ENCODE peak calls at places on chromosomes 16 and 17, in five cellular contexts. F is skeletal muscle cell; Y is ecto neural progenitor cell; C is activated naive CD8-positive, alpha-beta T cell treated with anti-CD3 and anti-CD28 coated beads for 36 hours; K is activated CD4-positive, alpha-beta T cell treated with anti-CD3 and anti-CD28 coated beads, Interleukin-2, amount 10 ng/mL, durations not matched to agents 7 days and 5 days. Z is an unnamed sample.
A peak's percentile ranks its signal among the peaks of the same experiment; 100 is the strongest.

GRCh38 chr16:29029168-29029994 is 44.5 kb downstream of the LAT start:
- DNase-seq in Y (peak; percentile 54), C (peak; percentile 94), K (peak; percentile 47), F (peak; percentile 97), Z (peak; percentile 80)

GRCh38 chr17:28862497-28862896 is 7.7 kb downstream of the ERAL1 start:
- DNase-seq in F (no peak), K (no peak), Y (no peak), C (no peak), Z (no peak)

GRCh38 chr16:70778901-70779309 is 22.1 kb downstream of the VAC14 start:
- DNase-seq in Y (peak; percentile 93), F (peak; percentile 86), C (no peak), K (no peak), Z (no peak)

GRCh38 chr16:20910781-20911321 is 10.3 kb downstream of the LYRM1 start:
- DNase-seq in C (no peak), Y (no peak), F (peak; percentile 85), K (no peak), Z (no peak)

GRCh38 chr16:83842755-83843507 is 35.2 kb downstream of the HSBP1 start:
- DNase-seq in F (no peak), Y (no peak), C (no peak), K (no peak), Z (no peak)

GRCh38 chr17:50813583-50813982 is 21.8 kb upstream of the WFIKKN2 start:
- DNase-seq in Y (no peak), K (no peak), C (no peak), F (no peak), Z (no peak)

GRCh38 chr16:11377156-11377555 is 31.9 kb downstream of the RMI2 start:
- DNase-seq in C (no peak), K (no peak), Y (no peak), F (no peak), Z (no peak)

GRCh38 chr16:11494433-11494832 is 92.3 kb downstream of the LITAF start:
- DNase-seq in C (no peak), Y (peak; percentile 43), F (no peak), K (no peak), Z (no peak)

GRCh38 chr16:19348578-19349315 is 63.2 kb downstream of the CLEC19A start:
- DNase-seq in K (no peak), F (no peak), Y (peak; percentile 61), C (no peak), Z (no peak)

GRCh38 chr16:48442379-48442778 is 57.2 kb upstream of the SIAH1 start:
- DNase-seq in F (no peak), K (no peak), Y (no peak), C (no peak), Z (no peak)

GRCh38 chr16:505479-506245 is 21.9 kb upstream of the CAPN15 start:
- DNase-seq in Y (no peak), K (no peak), F (no peak), C (no peak), Z (no peak)

GRCh38 chr16:67236551-67237395 is 9.8 kb downstream of the TMEM208 start:
- DNase-seq in C (peak; percentile 86), K (peak; percentile 76), F (no peak), Y (peak; percentile 93), Z (peak; percentile 91)

GRCh38 chr16:89290887-89291286 is 73.4 kb downstream of the ZNF778 start:
- DNase-seq in F (no peak), Y (peak; percentile 65), K (no peak), C (no peak), Z (no peak)

GRCh38 chr16:16144416-16144815 is 78.9 kb downstream of the ABCC6 start:
- DNase-seq in F (no peak), K (no peak), C (no peak), Y (no peak), Z (no peak)

GRCh38 chr16:5438591-5438990 is 341.0 kb upstream of the EEF2KMT start:
- DNase-seq in F (no peak), K (no peak), C (no peak), Y (no peak), Z (no peak)

GRCh38 chr17:72387487-72387886 is 266.7 kb downstream of the SOX9 start:
- DNase-seq in F (peak; percentile 79), K (no peak), Y (no peak), C (no peak), Z (no peak)

GRCh38 chr16:16780588-16780987 is 401.6 kb downstream of the NPIPA7 start:
- DNase-seq in C (no peak), Y (no peak), K (no peak), F (no peak), Z (no peak)

GRCh38 chr16:1707193-1707790 is 1.3 kb downstream of the MAPK8IP3 start:
- DNase-seq in C (no peak), F (no peak), K (peak; percentile 26), Y (no peak), Z (no peak)

GRCh38 chr17:73586153-73586906 is 57.9 kb downstream of the SDK2 start:
- DNase-seq in Y (no peak), F (no peak), K (no peak), C (no peak), Z (no peak)

GRCh38 chr17:81998222-81998621 is 20.8 kb downstream of the ASPSCR1 start:
- DNase-seq in K (no peak), F (no peak), Y (no peak), C (no peak), Z (no peak)

GRCh38 chr17:65531508-65532431 is 29.7 kb downstream of the AXIN2 start:
- DNase-seq in Y (no peak), C (no peak), F (no peak), K (no peak), Z (peak; percentile 73)

GRCh38 chr17:70100983-70101382 is 26.0 kb downstream of the KCNJ16 start:
- DNase-seq in F (no peak), K (no peak), Y (no peak), C (no peak), Z (no peak)

GRCh38 chr16:24508614-24509013 is 30.8 kb upstream of the RBBP6 start:
- DNase-seq in C (no peak), K (no peak), F (peak; percentile 49), Y (no peak), Z (no peak)

GRCh38 chr17:72710834-72711233 is 381.7 kb downstream of the SLC39A11 start:
- DNase-seq in Y (no peak), F (no peak), C (no peak), K (no peak), Z (no peak)

GRCh38 chr16:47358816-47359215 is 102.0 kb downstream of the ITFG1 start:
- DNase-seq in Y (no peak), K (no peak), F (no peak), C (no peak), Z (no peak)

GRCh38 chr17:1244606-1245012 is 25.6 kb upstream of the BHLHA9 start:
- DNase-seq in Y (no peak), K (no peak), F (no peak), C (no peak), Z (no peak)

GRCh38 chr17:41211845-41212466 is 14.5 kb upstream of the KRTAP9-2 start:
- DNase-seq in C (no peak), Y (no peak), F (no peak), K (no peak), Z (no peak)

Z was measured in DND-41.